ENCODE peak calls at places on chromosome 4, in six cellular contexts. H, P, J, M, T and W are unnamed samples.

GRCh38 chr4:4782969-4783368 is 76.5 kb upstream of the MSX1 start:
- DNase-seq in H (no peak), P (no peak), J (no peak), M (no peak), T (no peak), W (no peak)

GRCh38 chr4:149370002-149370401 is 445.6 kb downstream of the IQCM start:
- DNase-seq in H (no peak), P (no peak), J (no peak), M (no peak), T (no peak), W (no peak)

GRCh38 chr4:8274772-8275241 is 5.3 kb downstream of the HTRA3 start:
- DNase-seq in H (no peak), P (no peak), J (peak), M (no peak), T (no peak), W (no peak)

GRCh38 chr4:40840985-40841571 is 91.3 kb downstream of the NSUN7 start:
- DNase-seq in H (peak), P (peak), J (no peak), M (no peak), T (peak), W (peak)

GRCh38 chr4:136124251-136124745 is 1408.0 kb downstream of the PCDH18 start:
- DNase-seq in H (no peak), P (no peak), J (no peak), M (no peak), T (no peak), W (no peak)

GRCh38 chr4:106766519-106766918 is 269.6 kb downstream of the DKK2 start:
- DNase-seq in H (no peak), P (no peak), J (no peak), M (no peak), T (no peak), W (no peak)

GRCh38 chr4:18945464-18945863 is 923.9 kb upstream of the LCORL start:
- DNase-seq in H (no peak), P (no peak), J (no peak), M (no peak), T (no peak), W (no peak)

GRCh38 chr4:129998436-129999150 is 902.6 kb downstream of the C4orf33 start:
- DNase-seq in H (no peak), P (no peak), J (no peak), M (no peak), T (no peak), W (no peak)

GRCh38 chr4:52868138-52868537 is 6.0 kb downstream of the RASL11B start:
- DNase-seq in H (no peak), P (no peak), J (no peak), M (no peak), T (no peak), W (no peak)

GRCh38 chr4:139532951-139533350 is 23.1 kb downstream of the SETD7 start:
- DNase-seq in H (no peak), P (no peak), J (no peak), M (no peak), T (no peak), W (no peak)

GRCh38 chr4:139899346-139899745 is 233.7 kb downstream of the MGST2 start:
- DNase-seq in H (no peak), P (no peak), J (no peak), M (no peak), T (no peak), W (no peak)

GRCh38 chr4:67234296-67234695 is 311.0 kb downstream of the CENPC start:
- DNase-seq in H (no peak), P (no peak), J (no peak), M (no peak), T (no peak), W (no peak)

GRCh38 chr4:7865533-7865932 is 74.1 kb downstream of the AFAP1 start:
- DNase-seq in H (no peak), P (no peak), J (no peak), M (no peak), T (no peak), W (no peak)

GRCh38 chr4:113539408-113539807 is 222.1 kb downstream of the CAMK2D start:
- DNase-seq in H (no peak), P (no peak), J (no peak), M (no peak), T (no peak), W (no peak)

GRCh38 chr4:5980436-5981155 is 37.6 kb downstream of the C4orf50 start:
- DNase-seq in H (no peak), P (no peak), J (no peak), M (no peak), T (no peak), W (no peak)

GRCh38 chr4:46946914-46947313 is 37.9 kb upstream of the COX7B2 start:
- DNase-seq in H (no peak), P (no peak), J (no peak), M (no peak), T (no peak), W (no peak)

GRCh38 chr4:25938251-25939186 is 24.5 kb downstream of the SMIM20 start:
- DNase-seq in H (no peak), P (no peak), J (no peak), M (no peak), T (no peak), W (peak)

GRCh38 chr4:41658106-41658505 is 90.4 kb downstream of the PHOX2B start:
- DNase-seq in H (no peak), P (no peak), J (no peak), M (no peak), T (no peak), W (no peak)

GRCh38 chr4:93267747-93268146 is 560.8 kb upstream of the ATOH1 start:
- DNase-seq in H (no peak), P (no peak), J (no peak), M (no peak), T (no peak), W (no peak)

GRCh38 chr4:8305851-8306361 is 36.4 kb downstream of the HTRA3 start:
- DNase-seq in H (no peak), P (no peak), J (no peak), M (no peak), T (no peak), W (no peak)

GRCh38 chr4:6373541-6374410 is 98.6 kb downstream of the PPP2R2C start:
- DNase-seq in H (no peak), P (no peak), J (no peak), M (no peak), T (no peak), W (no peak)

GRCh38 chr4:174828845-174829701 is at the start of gene GLRA3:
- DNase-seq in H (peak), P (no peak), J (peak), M (no peak), T (peak), W (peak)